ENCODE peak calls at places on chromosomes 11 and 22, in six cellular contexts. Z is Peyer's patch; T is B cell; Q is NCI-H1930; K is stimulated activated CD4-positive, alpha-beta T cell treated with anti-CD3 and anti-CD28 coated beads, Interleukin-2, amount 100 ng/mL, for 24 hours; I is kidney. U is an unnamed sample.

GRCh38 chr11:12201016-12201985 is 90.9 kb downstream of the MICAL2 start:
- DNase-seq in Z (no peak), T (no peak), Q (no peak), K (no peak), I (peak), U (no peak)

GRCh38 chr11:1168721-1169161 is 11.0 kb downstream of the MUC5AC start:
- DNase-seq in Z (no peak), T (no peak), Q (no peak), K (no peak), I (peak), U (no peak)

GRCh38 chr11:42958635-42959034 is 353.2 kb upstream of the API5 start:
- DNase-seq in Z (no peak), T (no peak), Q (no peak), K (no peak), I (no peak), U (no peak)

GRCh38 chr22:41445171-41446056 is 1.2 kb downstream of the TOB2 start:
- DNase-seq in Z (peak), T (peak), Q (no peak), K (peak), I (peak), U (no peak)

GRCh38 chr11:57792060-57792541 is 30.5 kb downstream of the CTNND1 start:
- DNase-seq in Z (peak), T (peak), Q (no peak), K (peak), I (peak), U (peak)

GRCh38 chr11:40388097-40388818 is 1071.2 kb downstream of the LRRC4C start:
- DNase-seq in Z (no peak), T (no peak), Q (no peak), K (no peak), I (no peak), U (no peak)

GRCh38 chr11:76763573-76764348 is 19.4 kb upstream of the TSKU start:
- DNase-seq in Z (no peak), T (no peak), Q (no peak), K (no peak), I (no peak), U (no peak)

GRCh38 chr22:28341001-28341400 is 338.6 kb downstream of the TTC28 start:
- DNase-seq in Z (no peak), T (no peak), Q (no peak), K (no peak), I (no peak), U (no peak)

GRCh38 chr22:40597541-40598453 is 38.7 kb downstream of the MRTFA start:
- DNase-seq in Z (no peak), T (no peak), Q (no peak), K (no peak), I (no peak), U (no peak)

GRCh38 chr11:12090061-12090572 is 20.3 kb upstream of the MICAL2 start:
- DNase-seq in Z (peak), T (no peak), Q (no peak), K (no peak), I (no peak), U (no peak)

GRCh38 chr11:126375726-126376125 is 20.2 kb downstream of the ST3GAL4 start:
- DNase-seq in Z (no peak), T (no peak), Q (no peak), K (no peak), I (no peak), U (no peak)

GRCh38 chr11:116294630-116295029 is 478.2 kb downstream of the BUD13 start:
- DNase-seq in Z (no peak), T (no peak), Q (no peak), K (no peak), I (no peak), U (no peak)

GRCh38 chr22:22061085-22062077 is 78.8 kb upstream of the TOP3B start:
- DNase-seq in Z (no peak), T (peak), Q (no peak), K (no peak), I (no peak), U (no peak)

GRCh38 chr22:44933829-44934735 is 75.7 kb downstream of the PHF21B start:
- DNase-seq in Z (no peak), T (no peak), Q (no peak), K (no peak), I (peak), U (no peak)

GRCh38 chr11:67248653-67249052 is 17.6 kb upstream of the GRK2 start:
- DNase-seq in Z (peak), T (no peak), Q (no peak), K (no peak), I (peak), U (no peak)

GRCh38 chr11:129237456-129237855 is 45.3 kb upstream of the ARHGAP32 start:
- DNase-seq in Z (no peak), T (no peak), Q (no peak), K (no peak), I (no peak), U (no peak)

GRCh38 chr11:62432695-62433094 is 13.9 kb downstream of the SCGB1A1 start:
- DNase-seq in Z (no peak), T (no peak), Q (no peak), K (no peak), I (no peak), U (no peak)

GRCh38 chr11:126282742-126283591 is at the start of gene TIRAP:
- DNase-seq in Z (peak), T (peak), Q (peak), K (peak), I (peak), U (peak)

GRCh38 chr11:119470316-119471266 is 47.6 kb upstream of the THY1 start:
- DNase-seq in Z (no peak), T (no peak), Q (no peak), K (no peak), I (no peak), U (no peak)

GRCh38 chr11:115724709-115725108 is 220.5 kb upstream of the CADM1 start:
- DNase-seq in Z (no peak), T (no peak), Q (no peak), K (no peak), I (no peak), U (no peak)

GRCh38 chr22:28222976-28223375 is 303.9 kb upstream of the PITPNB start:
- DNase-seq in Z (no peak), T (no peak), Q (no peak), K (no peak), I (no peak), U (no peak)

GRCh38 chr11:34072831-34073230 is 21.3 kb downstream of the CAPRIN1 start:
- DNase-seq in Z (no peak), T (no peak), Q (no peak), K (no peak), I (no peak), U (no peak)

GRCh38 chr11:57072640-57073039 is 83.9 kb downstream of the OR5AK2 start:
- DNase-seq in Z (no peak), T (no peak), Q (no peak), K (no peak), I (no peak), U (no peak)

GRCh38 chr11:133399294-133399693 is 133.0 kb downstream of the OPCML start:
- DNase-seq in Z (no peak), T (no peak), Q (no peak), K (no peak), I (no peak), U (no peak)

GRCh38 chr11:114280696-114281095 is 15.5 kb upstream of the NNMT start:
- DNase-seq in Z (peak), T (no peak), Q (peak), K (peak), I (peak), U (no peak)

U was measured in GM13977.